ENCODE peak calls at places on chromosomes 16 and 17, in eight cellular contexts. F, H, U, V, P, R, X and L are unnamed samples.

GRCh38 chr16:1225051-1225451 is at the start of gene TPSG1:
- DNase-seq in X (no peak), U (no peak), P (no peak), H (no peak), R (no peak), F (no peak), V (no peak), L (no peak)

GRCh38 chr17:17783121-17783824 is 53.5 kb downstream of the SREBF1 start:
- DNase-seq in U (no peak), V (peak; percentile 98), P (peak; percentile 64), R (peak; percentile 80), H (peak; percentile 51), X (no peak), F (peak; percentile 54), L (peak; percentile 65)

GRCh38 chr16:86985656-86986030 is 331.5 kb downstream of the C16orf95 start:
- DNase-seq in F (no peak), H (no peak), X (no peak), U (no peak), V (no peak), P (no peak), R (no peak), L (no peak)

GRCh38 chr16:83956336-83957289 is 3.6 kb downstream of the OSGIN1 start:
- DNase-seq in R (peak; percentile 88), P (peak; percentile 85), F (peak; percentile 75), U (peak; percentile 61), H (peak; percentile 52), V (peak; percentile 85), X (peak; percentile 68), L (peak; percentile 71)

GRCh38 chr17:63395075-63395815 is 50.9 kb downstream of the CYB561 start:
- DNase-seq in H (no peak), X (no peak), F (no peak), U (no peak), R (no peak), P (no peak), V (no peak), L (no peak)

GRCh38 chr16:85425061-85425662 is 188.0 kb upstream of the GSE1 start:
- DNase-seq in H (no peak), F (no peak), P (no peak), R (peak; percentile 1), V (peak; percentile 55), X (no peak), U (no peak), L (peak; percentile 8)

GRCh38 chr17:9370464-9370863 is 205.2 kb downstream of the STX8 start:
- DNase-seq in V (no peak), H (no peak), P (no peak), X (no peak), F (no peak), R (no peak), U (no peak), L (no peak)

GRCh38 chr17:42456223-42457106 is 2.2 kb upstream of the ATP6V0A1 start:
- DNase-seq in R (no peak), F (no peak), X (no peak), V (no peak), H (no peak), P (no peak), U (no peak), L (no peak)

GRCh38 chr16:19396555-19397011 is 21.1 kb upstream of the TMC5 start:
- DNase-seq in P (no peak), R (no peak), V (no peak), U (no peak), X (no peak), F (no peak), H (no peak), L (no peak)

GRCh38 chr17:57319806-57320205 is 63.5 kb downstream of the MSI2 start:
- DNase-seq in F (no peak), U (no peak), R (no peak), P (no peak), X (no peak), H (no peak), V (no peak), L (no peak)

GRCh38 chr17:5563451-5563850 is 20.9 kb downstream of the NLRP1 start:
- DNase-seq in R (no peak), V (no peak), P (no peak), F (no peak), U (no peak), H (no peak), X (no peak), L (no peak)

GRCh38 chr17:79544142-79544914 is 66.5 kb downstream of the RBFOX3 start:
- DNase-seq in F (no peak), P (peak; percentile 72), X (no peak), V (peak; percentile 15), H (no peak), R (no peak), U (no peak), L (no peak)

GRCh38 chr17:48612456-48612853 is 1.6 kb upstream of the HOXB7 start:
- DNase-seq in R (no peak), X (no peak), F (no peak), P (peak; percentile 22), V (no peak), U (no peak), H (no peak), L (no peak)

GRCh38 chr16:82584553-82585152 is 42.1 kb upstream of the CDH13 start:
- DNase-seq in R (no peak), H (no peak), F (no peak), U (no peak), X (no peak), P (no peak), V (no peak), L (no peak)

GRCh38 chr17:73430848-73431247 is 119.0 kb upstream of the CDC42EP4 start:
- DNase-seq in H (no peak), P (peak; percentile 65), V (peak; percentile 61), U (no peak), F (no peak), R (peak; percentile 49), X (no peak), L (no peak)

GRCh38 chr17:66625321-66625767 is 209.6 kb upstream of the CACNG5 start:
- DNase-seq in H (no peak), R (no peak), X (peak; percentile 85), U (no peak), F (no peak), P (peak; percentile 40), V (peak; percentile 8), L (no peak)

GRCh38 chr17:81511550-81511799 is 1.1 kb downstream of the ACTG1 start:
- DNase-seq in R (no peak), P (no peak), F (no peak), V (no peak), H (no peak), X (no peak), U (no peak), L (no peak)

GRCh38 chr17:65800655-65801054 is 239.2 kb upstream of the AXIN2 start:
- DNase-seq in R (no peak), X (no peak), V (no peak), P (no peak), H (no peak), U (no peak), F (no peak), L (no peak)

GRCh38 chr16:49194499-49195260 is 87.0 kb downstream of the CBLN1 start:
- DNase-seq in X (no peak), P (no peak), R (no peak), V (no peak), U (no peak), H (no peak), F (no peak), L (no peak)

GRCh38 chr17:79758260-79758659 is 19.7 kb upstream of the CBX2 start:
- DNase-seq in R (no peak), H (no peak), V (no peak), X (no peak), U (no peak), P (no peak), F (no peak), L (no peak)

GRCh38 chr16:51971184-51971583 is 575.8 kb downstream of the TOX3 start:
- DNase-seq in V (peak; percentile 67), R (no peak), X (peak; percentile 13), U (no peak), P (no peak), H (no peak), F (no peak), L (no peak)

GRCh38 chr17:66508896-66509843 is 206.8 kb downstream of the PRKCA start:
- DNase-seq in H (peak; percentile 46), U (peak; percentile 89), V (no peak), P (no peak), F (peak; percentile 42), R (peak; percentile 79), X (peak; percentile 87), L (peak; percentile 29)

GRCh38 chr16:72783716-72784320 is 264.1 kb downstream of the ZFHX3 start:
- DNase-seq in X (no peak), H (no peak), F (no peak), R (peak; percentile 7), P (no peak), V (no peak), U (no peak), L (no peak)